ENCODE peak calls at places on chromosomes 4 and X, in five cellular contexts. N is HFFc6, U is fibroblast of the conjunctiva, R is GM06990, X is H54. J is an unnamed sample.

GRCh38 chr4:3226944-3227343 is 22.0 kb upstream of the MSANTD1 start:
- DNase-seq in X (no peak), N (no peak), U (no peak), R (no peak), J (no peak)

GRCh38 chr4:161564230-161564834 is 599.5 kb downstream of the FSTL5 start:
- DNase-seq in R (no peak), U (no peak), N (no peak), X (no peak), J (no peak)

GRCh38 chr4:169148851-169149250 is 121.9 kb downstream of the SH3RF1 start:
- DNase-seq in X (no peak), U (no peak), N (no peak), R (no peak), J (no peak)

GRCh38 chr4:8118035-8118434 is 40.6 kb downstream of the ABLIM2 start:
- DNase-seq in R (no peak), U (no peak), N (no peak), X (no peak), J (no peak)

GRCh38 chr4:5654791-5655190 is 53.6 kb downstream of the EVC2 start:
- DNase-seq in U (no peak), N (no peak), X (no peak), R (no peak), J (no peak)

GRCh38 chr4:88009871-88010270 is 2.4 kb downstream of the PKD2 start:
- DNase-seq in U (no peak), R (no peak), X (no peak), N (no peak), J (no peak)

GRCh38 chrX:140724337-140725105 is 15.0 kb downstream of the LINC00632 start:
- DNase-seq in U (no peak), X (no peak), R (no peak), N (no peak), J (no peak)

GRCh38 chr4:180560896-180561295 is 1682.3 kb upstream of the TENM3 start:
- DNase-seq in R (no peak), U (no peak), X (peak), N (no peak), J (no peak)

GRCh38 chrX:75746891-75747639 is 38.0 kb downstream of the MAGEE2 start:
- DNase-seq in R (peak), U (no peak), N (peak), X (peak), J (no peak)

GRCh38 chr4:38856524-38857337 is at the start of gene TLR6:
- DNase-seq in N (no peak), R (peak), U (peak), X (no peak), J (peak)

GRCh38 chr4:68288046-68288740 is 42.7 kb upstream of the TMPRSS11B start:
- DNase-seq in N (no peak), X (no peak), U (no peak), R (no peak), J (no peak)

GRCh38 chr4:183443609-183444148 is 757 bp upstream of the CDKN2AIP start:
- DNase-seq in U (no peak), N (peak), R (no peak), X (no peak), J (no peak)

GRCh38 chr4:98446499-98447375 is 185.6 kb downstream of the RAP1GDS1 start:
- DNase-seq in R (peak), N (no peak), U (peak), X (peak), J (no peak)

J was measured in neuronal stem cell.